ENCODE peak calls at places on chromosome 15, in ten cellular contexts. One of them, this sample, is unnamed.

GRCh38 chr15:65312400-65312916 is 8.0 kb downstream of the RNU5B-1 start:
- DNase-seq in kidney: peak; percentile 88
- DNase-seq in tibial nerve: peak; percentile 26
- DNase-seq in CD8-positive, alpha-beta T cell: no peak
- DNase-seq in naive thymus-derived CD4-positive, alpha-beta T cell: no peak
- DNase-seq in IMR-90: no peak
- DNase-seq in CD4-positive, alpha-beta T cell: no peak
- DNase-seq in CD4-positive, alpha-beta memory T cell: no peak
- DNase-seq in psoas muscle: peak; percentile 70
- DNase-seq in GM23338: no peak
- DNase-seq in this sample: peak; percentile 43

GRCh38 chr15:74399100-74399499 is 31.7 kb upstream of the CYP11A1 start:
- DNase-seq in naive thymus-derived CD4-positive, alpha-beta T cell: no peak
- DNase-seq in IMR-90: no peak
- DNase-seq in CD4-positive, alpha-beta memory T cell: no peak
- DNase-seq in psoas muscle: no peak
- DNase-seq in GM23338: no peak
- DNase-seq in CD4-positive, alpha-beta T cell: no peak
- DNase-seq in tibial nerve: no peak
- DNase-seq in CD8-positive, alpha-beta T cell: no peak
- DNase-seq in kidney: no peak
- DNase-seq in this sample: no peak

GRCh38 chr15:74451322-74451721 is 9.6 kb downstream of the UBL7 start:
- DNase-seq in psoas muscle: no peak
- DNase-seq in CD4-positive, alpha-beta T cell: no peak
- DNase-seq in CD4-positive, alpha-beta memory T cell: no peak
- DNase-seq in naive thymus-derived CD4-positive, alpha-beta T cell: no peak
- DNase-seq in kidney: no peak
- DNase-seq in CD8-positive, alpha-beta T cell: no peak
- DNase-seq in tibial nerve: no peak
- DNase-seq in GM23338: no peak
- DNase-seq in IMR-90: no peak
- DNase-seq in this sample: no peak

GRCh38 chr15:36814085-36814484 is 234.7 kb downstream of the CDIN1 start:
- DNase-seq in GM23338: no peak
- DNase-seq in naive thymus-derived CD4-positive, alpha-beta T cell: no peak
- DNase-seq in IMR-90: no peak
- DNase-seq in CD4-positive, alpha-beta memory T cell: no peak
- DNase-seq in kidney: no peak
- DNase-seq in CD4-positive, alpha-beta T cell: no peak
- DNase-seq in psoas muscle: no peak
- DNase-seq in tibial nerve: no peak
- DNase-seq in CD8-positive, alpha-beta T cell: no peak
- DNase-seq in this sample: no peak

GRCh38 chr15:72285927-72286516 is 13.7 kb upstream of the PARP6 start:
- DNase-seq in CD4-positive, alpha-beta T cell: peak; percentile 44
- DNase-seq in GM23338: peak; percentile 85
- DNase-seq in tibial nerve: no peak
- DNase-seq in CD8-positive, alpha-beta T cell: peak; percentile 69
- DNase-seq in naive thymus-derived CD4-positive, alpha-beta T cell: peak; percentile 48
- DNase-seq in CD4-positive, alpha-beta memory T cell: peak; percentile 38
- DNase-seq in kidney: no peak
- DNase-seq in psoas muscle: peak; percentile 71
- DNase-seq in IMR-90: peak; percentile 14
- DNase-seq in this sample: no peak

GRCh38 chr15:38699633-38700230 is 135.1 kb upstream of the RASGRP1 start:
- DNase-seq in psoas muscle: peak; percentile 56
- DNase-seq in kidney: no peak
- DNase-seq in CD8-positive, alpha-beta T cell: peak; percentile 78
- DNase-seq in CD4-positive, alpha-beta memory T cell: peak; percentile 65
- DNase-seq in IMR-90: peak; percentile 65
- DNase-seq in naive thymus-derived CD4-positive, alpha-beta T cell: peak; percentile 71
- DNase-seq in CD4-positive, alpha-beta T cell: peak; percentile 55
- DNase-seq in tibial nerve: peak; percentile 82
- DNase-seq in GM23338: peak; percentile 87
- DNase-seq in this sample: no peak

GRCh38 chr15:78620839-78621421 is at the start of gene CHRNA3:
- DNase-seq in naive thymus-derived CD4-positive, alpha-beta T cell: no peak
- DNase-seq in psoas muscle: no peak
- DNase-seq in CD8-positive, alpha-beta T cell: no peak
- DNase-seq in kidney: no peak
- DNase-seq in CD4-positive, alpha-beta memory T cell: no peak
- DNase-seq in GM23338: peak; percentile 64
- DNase-seq in tibial nerve: no peak
- DNase-seq in CD4-positive, alpha-beta T cell: no peak
- DNase-seq in IMR-90: no peak
- DNase-seq in this sample: no peak

GRCh38 chr15:75483106-75483505 is 31.6 kb upstream of the SIN3A start:
- DNase-seq in GM23338: no peak
- DNase-seq in CD4-positive, alpha-beta memory T cell: no peak
- DNase-seq in CD4-positive, alpha-beta T cell: no peak
- DNase-seq in CD8-positive, alpha-beta T cell: no peak
- DNase-seq in psoas muscle: no peak
- DNase-seq in kidney: no peak
- DNase-seq in tibial nerve: no peak
- DNase-seq in IMR-90: no peak
- DNase-seq in naive thymus-derived CD4-positive, alpha-beta T cell: no peak
- DNase-seq in this sample: no peak

GRCh38 chr15:38176155-38176554 is 76.5 kb upstream of the SPRED1 start:
- DNase-seq in psoas muscle: no peak
- DNase-seq in CD4-positive, alpha-beta T cell: no peak
- DNase-seq in CD8-positive, alpha-beta T cell: no peak
- DNase-seq in IMR-90: peak; percentile 68
- DNase-seq in naive thymus-derived CD4-positive, alpha-beta T cell: no peak
- DNase-seq in tibial nerve: no peak
- DNase-seq in CD4-positive, alpha-beta memory T cell: no peak
- DNase-seq in kidney: no peak
- DNase-seq in GM23338: no peak
- DNase-seq in this sample: no peak

GRCh38 chr15:89654847-89655805 is at the start of gene KIF7:
- DNase-seq in naive thymus-derived CD4-positive, alpha-beta T cell: no peak
- DNase-seq in CD8-positive, alpha-beta T cell: no peak
- DNase-seq in IMR-90: peak; percentile 47
- DNase-seq in psoas muscle: no peak
- DNase-seq in tibial nerve: no peak
- DNase-seq in GM23338: peak; percentile 83
- DNase-seq in kidney: no peak
- DNase-seq in CD4-positive, alpha-beta memory T cell: no peak
- DNase-seq in CD4-positive, alpha-beta T cell: no peak
- DNase-seq in this sample: no peak

GRCh38 chr15:40239671-40240618 is 1.1 kb downstream of the PAK6 start:
- DNase-seq in tibial nerve: no peak
- DNase-seq in CD4-positive, alpha-beta T cell: no peak
- DNase-seq in naive thymus-derived CD4-positive, alpha-beta T cell: no peak
- DNase-seq in psoas muscle: no peak
- DNase-seq in CD8-positive, alpha-beta T cell: peak; percentile 42
- DNase-seq in GM23338: peak; percentile 40
- DNase-seq in IMR-90: no peak
- DNase-seq in kidney: peak; percentile 76
- DNase-seq in CD4-positive, alpha-beta memory T cell: no peak
- DNase-seq in this sample: no peak

GRCh38 chr15:62059108-62059817 is 984 bp downstream of the VPS13C start:
- DNase-seq in tibial nerve: no peak
- DNase-seq in CD8-positive, alpha-beta T cell: no peak
- DNase-seq in kidney: no peak
- DNase-seq in CD4-positive, alpha-beta memory T cell: no peak
- DNase-seq in psoas muscle: no peak
- DNase-seq in IMR-90: no peak
- DNase-seq in CD4-positive, alpha-beta T cell: no peak
- DNase-seq in GM23338: no peak
- DNase-seq in naive thymus-derived CD4-positive, alpha-beta T cell: no peak
- DNase-seq in this sample: no peak

GRCh38 chr15:41795996-41796395 is 21.7 kb downstream of the MAPKBP1 start:
- DNase-seq in CD4-positive, alpha-beta memory T cell: no peak
- DNase-seq in tibial nerve: no peak
- DNase-seq in psoas muscle: no peak
- DNase-seq in CD8-positive, alpha-beta T cell: no peak
- DNase-seq in naive thymus-derived CD4-positive, alpha-beta T cell: no peak
- DNase-seq in CD4-positive, alpha-beta T cell: no peak
- DNase-seq in IMR-90: no peak
- DNase-seq in kidney: no peak
- DNase-seq in GM23338: no peak
- DNase-seq in this sample: no peak

GRCh38 chr15:92123848-92124631 is 269.6 kb upstream of the ST8SIA2 start:
- DNase-seq in GM23338: peak; percentile 88
- DNase-seq in CD4-positive, alpha-beta memory T cell: no peak
- DNase-seq in kidney: no peak
- DNase-seq in tibial nerve: no peak
- DNase-seq in naive thymus-derived CD4-positive, alpha-beta T cell: no peak
- DNase-seq in psoas muscle: no peak
- DNase-seq in CD8-positive, alpha-beta T cell: no peak
- DNase-seq in IMR-90: no peak
- DNase-seq in CD4-positive, alpha-beta T cell: no peak
- DNase-seq in this sample: no peak

GRCh38 chr15:51103330-51103729 is 8.6 kb upstream of the TNFAIP8L3 start:
- DNase-seq in kidney: no peak
- DNase-seq in CD4-positive, alpha-beta T cell: no peak
- DNase-seq in psoas muscle: no peak
- DNase-seq in GM23338: no peak
- DNase-seq in IMR-90: peak; percentile 89
- DNase-seq in CD4-positive, alpha-beta memory T cell: no peak
- DNase-seq in naive thymus-derived CD4-positive, alpha-beta T cell: no peak
- DNase-seq in CD8-positive, alpha-beta T cell: no peak
- DNase-seq in tibial nerve: no peak
- DNase-seq in this sample: no peak

DNA sequence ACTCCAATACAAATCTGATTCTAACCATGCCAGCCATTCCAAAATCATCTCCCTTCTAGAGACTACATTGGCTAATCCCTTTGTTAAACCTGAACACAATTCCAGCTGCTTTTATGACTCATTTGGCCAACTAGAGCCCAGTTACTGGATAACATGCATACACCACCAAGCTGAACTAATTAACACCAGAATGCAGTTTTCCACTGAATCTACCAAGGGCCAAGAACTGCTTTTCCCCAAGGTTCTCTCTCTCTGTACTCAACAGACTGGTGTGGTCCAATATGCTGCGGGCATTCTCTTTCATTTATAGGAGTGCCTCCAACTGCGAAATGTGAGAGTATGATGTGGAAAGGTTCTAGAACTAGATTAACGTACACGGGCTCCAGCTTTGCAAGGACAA is 1.5 kb downstream of the CHSY1 start:
- DNase-seq in CD8-positive, alpha-beta T cell: no peak
- DNase-seq in psoas muscle: no peak
- DNase-seq in CD4-positive, alpha-beta memory T cell: peak; percentile 6
- DNase-seq in naive thymus-derived CD4-positive, alpha-beta T cell: no peak
- DNase-seq in tibial nerve: no peak
- DNase-seq in kidney: no peak
- DNase-seq in GM23338: no peak
- DNase-seq in IMR-90: peak; percentile 78
- DNase-seq in CD4-positive, alpha-beta T cell: no peak
- DNase-seq in this sample: no peak
- H3K27ac ChIP-seq in CD8-positive, alpha-beta T cell: no peak overlapping the region
- H3K27ac ChIP-seq in psoas muscle: peak overlapping the region; percentile 57
- H3K27ac ChIP-seq in CD4-positive, alpha-beta memory T cell: peak overlapping the region; percentile 28
- H3K27ac ChIP-seq in naive thymus-derived CD4-positive, alpha-beta T cell: no peak overlapping the region
- H3K27ac ChIP-seq in tibial nerve: no peak overlapping the region
- H3K27ac ChIP-seq in kidney: peak overlapping the region; percentile 56
- H3K27ac ChIP-seq in GM23338: no peak overlapping the region
- H3K27ac ChIP-seq in IMR-90: peak overlapping the region; percentile 82
- H3K27ac ChIP-seq in CD4-positive, alpha-beta T cell: no peak overlapping the region
- H3K27ac ChIP-seq in this sample: peak overlapping the region; percentile 27

DNA sequence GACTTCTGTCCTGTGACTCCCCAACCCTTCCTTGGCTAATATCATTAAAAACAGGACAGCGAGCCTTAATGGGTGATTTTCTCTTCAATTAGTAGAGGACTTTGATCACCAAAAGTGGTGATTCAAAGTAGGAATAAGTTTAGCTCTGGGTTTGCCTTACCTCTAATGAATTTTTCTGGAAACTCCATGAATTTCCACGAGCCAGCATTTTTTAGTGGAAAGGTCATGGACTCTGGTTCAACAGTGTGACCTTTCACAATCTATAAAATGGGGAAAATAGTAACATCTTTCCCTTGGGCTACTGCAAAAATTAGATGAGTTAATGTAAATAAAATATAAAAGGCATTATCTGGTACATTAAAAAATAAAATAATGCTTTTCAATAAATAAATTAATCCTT is 417.8 kb upstream of the NR2F2 start:
- DNase-seq in naive thymus-derived CD4-positive, alpha-beta T cell: no peak
- DNase-seq in CD4-positive, alpha-beta memory T cell: no peak
- DNase-seq in psoas muscle: no peak
- DNase-seq in CD8-positive, alpha-beta T cell: no peak
- DNase-seq in IMR-90: no peak
- DNase-seq in CD4-positive, alpha-beta T cell: no peak
- DNase-seq in GM23338: no peak
- DNase-seq in kidney: no peak
- DNase-seq in tibial nerve: no peak
- DNase-seq in this sample: no peak
- H3K27ac ChIP-seq in naive thymus-derived CD4-positive, alpha-beta T cell: no peak overlapping the region
- H3K27ac ChIP-seq in CD4-positive, alpha-beta memory T cell: no peak overlapping the region
- H3K27ac ChIP-seq in psoas muscle: no peak overlapping the region
- H3K27ac ChIP-seq in CD8-positive, alpha-beta T cell: no peak overlapping the region
- H3K27ac ChIP-seq in IMR-90: no peak overlapping the region
- H3K27ac ChIP-seq in CD4-positive, alpha-beta T cell: no peak overlapping the region
- H3K27ac ChIP-seq in GM23338: no peak overlapping the region
- H3K27ac ChIP-seq in kidney: no peak overlapping the region
- H3K27ac ChIP-seq in tibial nerve: no peak overlapping the region
- H3K27ac ChIP-seq in this sample: no peak overlapping the region

GRCh38 chr15:63978511-63979226 is 67.6 kb downstream of the DAPK2 start:
- DNase-seq in CD4-positive, alpha-beta memory T cell: no peak
- DNase-seq in tibial nerve: no peak
- DNase-seq in CD8-positive, alpha-beta T cell: no peak
- DNase-seq in IMR-90: no peak
- DNase-seq in psoas muscle: no peak
- DNase-seq in naive thymus-derived CD4-positive, alpha-beta T cell: no peak
- DNase-seq in CD4-positive, alpha-beta T cell: no peak
- DNase-seq in kidney: peak; percentile 41
- DNase-seq in GM23338: no peak
- DNase-seq in this sample: no peak
- H3K27ac ChIP-seq in CD4-positive, alpha-beta memory T cell: no peak overlapping the region
- H3K27ac ChIP-seq in tibial nerve: no peak overlapping the region
- H3K27ac ChIP-seq in CD8-positive, alpha-beta T cell: no peak overlapping the region
- H3K27ac ChIP-seq in IMR-90: no peak overlapping the region
- H3K27ac ChIP-seq in psoas muscle: peak overlapping the region; percentile 79
- H3K27ac ChIP-seq in naive thymus-derived CD4-positive, alpha-beta T cell: no peak overlapping the region
- H3K27ac ChIP-seq in CD4-positive, alpha-beta T cell: no peak overlapping the region
- H3K27ac ChIP-seq in kidney: no peak overlapping the region
- H3K27ac ChIP-seq in GM23338: no peak overlapping the region
- H3K27ac ChIP-seq in this sample: no peak overlapping the region

DNA sequence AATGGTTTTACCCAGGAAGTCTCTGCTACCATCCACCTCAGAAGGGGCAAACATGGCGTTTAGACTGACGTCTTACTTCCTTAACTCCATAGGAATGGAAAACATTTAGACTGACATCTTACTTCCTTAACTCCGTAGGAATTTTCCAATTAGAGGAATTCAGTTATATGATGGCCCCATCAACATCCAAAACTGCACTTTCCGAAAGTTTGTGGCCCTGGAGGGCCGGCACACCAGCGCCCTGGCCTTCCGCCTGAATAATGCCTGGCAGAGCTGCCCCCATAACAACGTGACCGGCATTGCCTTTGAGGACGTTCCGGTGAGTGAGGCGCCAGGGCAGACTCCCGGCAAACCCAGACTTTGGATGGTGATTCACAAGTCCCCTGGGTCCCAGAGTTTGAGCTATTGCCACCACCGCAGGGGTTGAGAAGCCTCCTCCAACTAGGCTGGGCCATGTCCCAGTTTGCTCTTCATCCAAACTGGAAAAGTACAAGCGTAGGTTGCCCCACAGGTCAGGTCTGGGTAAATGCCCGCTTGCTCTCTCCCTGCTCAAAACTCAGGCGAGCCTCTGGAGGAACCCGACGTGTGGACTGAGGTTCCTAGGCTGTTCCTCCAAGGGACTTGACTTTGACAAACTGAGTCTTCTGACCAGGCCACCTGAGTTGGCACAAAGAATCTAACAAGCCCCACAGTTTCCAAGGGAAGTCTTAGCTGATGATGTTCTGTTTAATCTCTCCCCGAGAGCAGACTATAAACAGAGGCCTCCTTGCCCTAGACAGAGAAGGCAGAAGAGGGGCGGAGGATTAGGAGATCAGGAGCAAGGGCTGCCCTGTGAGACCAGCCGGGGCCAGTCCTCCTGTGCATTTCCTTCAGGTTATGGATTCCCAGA is 57.7 kb downstream of the MESD start:
- DNase-seq in tibial nerve: peak; percentile 13
- DNase-seq in CD4-positive, alpha-beta memory T cell: no peak
- DNase-seq in IMR-90: no peak
- DNase-seq in kidney: no peak
- DNase-seq in CD8-positive, alpha-beta T cell: no peak
- DNase-seq in CD4-positive, alpha-beta T cell: no peak
- DNase-seq in naive thymus-derived CD4-positive, alpha-beta T cell: no peak
- DNase-seq in psoas muscle: peak; percentile 68
- DNase-seq in GM23338: no peak
- DNase-seq in this sample: no peak
- H3K27ac ChIP-seq in tibial nerve: no peak overlapping the region
- H3K27ac ChIP-seq in CD4-positive, alpha-beta memory T cell: no peak overlapping the region
- H3K27ac ChIP-seq in IMR-90: peak overlapping the region; percentile 45
- H3K27ac ChIP-seq in kidney: no peak overlapping the region
- H3K27ac ChIP-seq in CD8-positive, alpha-beta T cell: no peak overlapping the region
- H3K27ac ChIP-seq in CD4-positive, alpha-beta T cell: no peak overlapping the region
- H3K27ac ChIP-seq in naive thymus-derived CD4-positive, alpha-beta T cell: no peak overlapping the region
- H3K27ac ChIP-seq in psoas muscle: no peak overlapping the region
- H3K27ac ChIP-seq in GM23338: no peak overlapping the region
- H3K27ac ChIP-seq in this sample: no peak overlapping the region

This sample was measured in substantia nigra.